ENCODE peak calls at places on chromosomes 11 and 22, in four cellular contexts. One of them, this sample, is unnamed.

GRCh38 chr22:42857845-42858481 is 890 bp upstream of the ARFGAP3 start:
- DNase-seq in glutamatergic neuron: no peak
- DNase-seq in SK-N-SH: no peak
- DNase-seq in coronary artery: no peak
- DNase-seq in this sample: no peak

GRCh38 chr22:37708580-37709444 is 12.0 kb downstream of the TRIOBP start:
- DNase-seq in glutamatergic neuron: no peak
- DNase-seq in SK-N-SH: no peak
- DNase-seq in coronary artery: no peak
- DNase-seq in this sample: no peak

GRCh38 chr11:44760917-44761545 is 34.3 kb downstream of the TSPAN18 start:
- DNase-seq in glutamatergic neuron: no peak
- DNase-seq in SK-N-SH: peak; percentile 54
- DNase-seq in coronary artery: peak; percentile 76
- DNase-seq in this sample: no peak

GRCh38 chr22:38262051-38262795 is 10.6 kb downstream of the TMEM184B start:
- DNase-seq in glutamatergic neuron: no peak
- DNase-seq in SK-N-SH: peak; percentile 29
- DNase-seq in coronary artery: no peak
- DNase-seq in this sample: no peak

GRCh38 chr11:17141156-17141555 is 63.7 kb upstream of the RPS13 start:
- DNase-seq in glutamatergic neuron: no peak
- DNase-seq in SK-N-SH: no peak
- DNase-seq in coronary artery: no peak
- DNase-seq in this sample: no peak

GRCh38 chr11:129372609-129373488 is 2.8 kb upstream of the BARX2 start:
- DNase-seq in glutamatergic neuron: peak; percentile 33
- DNase-seq in SK-N-SH: peak; percentile 44
- DNase-seq in coronary artery: no peak
- DNase-seq in this sample: no peak

GRCh38 chr22:20434264-20434751 is 3.3 kb downstream of the SCARF2 start:
- DNase-seq in glutamatergic neuron: no peak
- DNase-seq in SK-N-SH: no peak
- DNase-seq in coronary artery: no peak
- DNase-seq in this sample: no peak

GRCh38 chr11:25415793-25416192 is 916.1 kb upstream of the ANO3 start:
- DNase-seq in glutamatergic neuron: no peak
- DNase-seq in SK-N-SH: no peak
- DNase-seq in coronary artery: no peak
- DNase-seq in this sample: no peak

GRCh38 chr22:27317961-27318360 is 483.6 kb downstream of the MN1 start:
- DNase-seq in glutamatergic neuron: no peak
- DNase-seq in SK-N-SH: no peak
- DNase-seq in coronary artery: no peak
- DNase-seq in this sample: no peak

GRCh38 chr22:27318516-27318915 is 483.0 kb downstream of the MN1 start:
- DNase-seq in glutamatergic neuron: no peak
- DNase-seq in SK-N-SH: no peak
- DNase-seq in coronary artery: no peak
- DNase-seq in this sample: no peak

GRCh38 chr22:27315833-27316232 is 485.7 kb downstream of the MN1 start:
- DNase-seq in glutamatergic neuron: no peak
- DNase-seq in SK-N-SH: no peak
- DNase-seq in coronary artery: no peak
- DNase-seq in this sample: no peak

GRCh38 chr22:27314276-27314807 is 487.2 kb downstream of the MN1 start:
- DNase-seq in glutamatergic neuron: no peak
- DNase-seq in SK-N-SH: no peak
- DNase-seq in coronary artery: no peak
- DNase-seq in this sample: no peak

GRCh38 chr22:27317156-27317555 is 484.4 kb downstream of the MN1 start:
- DNase-seq in glutamatergic neuron: no peak
- DNase-seq in SK-N-SH: no peak
- DNase-seq in coronary artery: no peak
- DNase-seq in this sample: no peak
- TF ChIP-seq CTCF in glutamatergic neuron: no peak
- TF ChIP-seq CTCF in SK-N-SH: no peak
- TF ChIP-seq CTCF in coronary artery: no peak
- TF ChIP-seq CTCF in this sample: peak; percentile 38

GRCh38 chr22:27393371-27393770 is 408.2 kb downstream of the MN1 start:
- DNase-seq in glutamatergic neuron: no peak
- DNase-seq in SK-N-SH: no peak
- DNase-seq in coronary artery: no peak
- DNase-seq in this sample: no peak
- TF ChIP-seq CTCF in glutamatergic neuron: no peak
- TF ChIP-seq CTCF in SK-N-SH: no peak
- TF ChIP-seq CTCF in coronary artery: no peak
- TF ChIP-seq CTCF in this sample: no peak

GRCh38 chr11:31236052-31236652 is 133.4 kb downstream of the DCDC1 start:
- DNase-seq in glutamatergic neuron: no peak
- DNase-seq in SK-N-SH: no peak
- DNase-seq in coronary artery: no peak
- DNase-seq in this sample: no peak
- TF ChIP-seq CTCF in glutamatergic neuron: no peak
- TF ChIP-seq CTCF in SK-N-SH: peak; percentile 52
- TF ChIP-seq CTCF in coronary artery: no peak
- TF ChIP-seq CTCF in this sample: peak; percentile 50

DNA sequence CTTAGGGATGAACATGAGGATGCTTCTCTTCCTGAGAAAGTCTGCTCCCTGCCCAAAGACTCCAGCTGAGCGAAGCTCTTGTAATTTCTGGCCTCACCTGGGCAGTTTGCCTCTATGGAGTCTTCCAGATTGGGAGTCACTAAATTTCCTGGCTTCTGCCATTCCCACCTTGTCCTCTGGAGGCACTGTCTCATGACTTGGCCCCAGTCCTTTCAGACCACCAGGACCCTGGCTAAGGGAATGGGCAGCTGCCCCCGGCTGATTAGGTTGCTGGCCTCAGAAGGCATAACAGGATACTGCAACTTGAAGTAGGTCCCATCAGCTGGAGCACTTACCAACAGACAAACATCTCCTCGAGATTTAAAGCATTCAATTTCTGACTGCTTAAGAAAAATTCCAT is 128.1 kb upstream of the SPON1 start:
- DNase-seq in glutamatergic neuron: peak; percentile 47
- DNase-seq in SK-N-SH: peak; percentile 37
- DNase-seq in coronary artery: no peak
- DNase-seq in this sample: no peak
- TF ChIP-seq CTCF in glutamatergic neuron: peak; percentile 72
- TF ChIP-seq CTCF in SK-N-SH: peak; percentile 42
- TF ChIP-seq CTCF in coronary artery: no peak
- TF ChIP-seq CTCF in this sample: peak; percentile 16

GRCh38 chr22:17919276-17920144 is 104.9 kb downstream of the MICAL3 start:
- DNase-seq in glutamatergic neuron: no peak
- DNase-seq in SK-N-SH: peak; percentile 59
- DNase-seq in coronary artery: no peak
- DNase-seq in this sample: no peak

GRCh38 chr22:17921871-17922821 is 102.2 kb downstream of the MICAL3 start:
- DNase-seq in glutamatergic neuron: no peak
- DNase-seq in SK-N-SH: no peak
- DNase-seq in coronary artery: no peak
- DNase-seq in this sample: no peak

GRCh38 chr22:17920992-17921650 is 103.2 kb downstream of the MICAL3 start:
- DNase-seq in glutamatergic neuron: no peak
- DNase-seq in SK-N-SH: no peak
- DNase-seq in coronary artery: no peak
- DNase-seq in this sample: no peak

GRCh38 chr22:17918840-17919239 is 105.5 kb downstream of the MICAL3 start:
- DNase-seq in glutamatergic neuron: no peak
- DNase-seq in SK-N-SH: no peak
- DNase-seq in coronary artery: no peak
- DNase-seq in this sample: no peak

DNA sequence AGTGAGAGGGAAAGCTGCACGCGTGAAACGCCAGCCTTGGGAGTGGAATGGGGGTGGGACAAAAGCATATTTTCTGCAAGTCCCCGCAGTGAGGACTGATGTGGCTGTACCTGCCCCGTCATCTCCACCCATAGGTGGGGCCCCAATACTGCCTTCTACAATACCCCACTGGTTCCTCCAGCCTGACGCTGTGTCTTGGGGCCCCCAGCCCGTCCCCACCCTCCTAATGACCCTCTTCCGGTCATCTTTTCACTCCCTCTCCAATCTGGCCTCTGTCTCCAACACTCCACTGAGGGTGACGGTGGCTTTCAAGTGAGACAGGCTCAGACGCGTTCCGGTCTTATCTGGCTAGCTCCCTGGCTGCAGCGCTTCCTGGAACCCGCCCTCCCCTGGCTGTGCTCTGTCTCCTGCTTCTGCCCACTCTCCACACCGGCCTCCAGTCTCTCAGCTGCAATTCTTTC is 104.2 kb downstream of the MICAL3 start:
- DNase-seq in glutamatergic neuron: no peak
- DNase-seq in SK-N-SH: peak; percentile 79
- DNase-seq in coronary artery: no peak
- DNase-seq in this sample: no peak
- TF ChIP-seq CTCF in glutamatergic neuron: no peak
- TF ChIP-seq CTCF in SK-N-SH: no peak
- TF ChIP-seq CTCF in coronary artery: no peak
- TF ChIP-seq CTCF in this sample: no peak

DNA sequence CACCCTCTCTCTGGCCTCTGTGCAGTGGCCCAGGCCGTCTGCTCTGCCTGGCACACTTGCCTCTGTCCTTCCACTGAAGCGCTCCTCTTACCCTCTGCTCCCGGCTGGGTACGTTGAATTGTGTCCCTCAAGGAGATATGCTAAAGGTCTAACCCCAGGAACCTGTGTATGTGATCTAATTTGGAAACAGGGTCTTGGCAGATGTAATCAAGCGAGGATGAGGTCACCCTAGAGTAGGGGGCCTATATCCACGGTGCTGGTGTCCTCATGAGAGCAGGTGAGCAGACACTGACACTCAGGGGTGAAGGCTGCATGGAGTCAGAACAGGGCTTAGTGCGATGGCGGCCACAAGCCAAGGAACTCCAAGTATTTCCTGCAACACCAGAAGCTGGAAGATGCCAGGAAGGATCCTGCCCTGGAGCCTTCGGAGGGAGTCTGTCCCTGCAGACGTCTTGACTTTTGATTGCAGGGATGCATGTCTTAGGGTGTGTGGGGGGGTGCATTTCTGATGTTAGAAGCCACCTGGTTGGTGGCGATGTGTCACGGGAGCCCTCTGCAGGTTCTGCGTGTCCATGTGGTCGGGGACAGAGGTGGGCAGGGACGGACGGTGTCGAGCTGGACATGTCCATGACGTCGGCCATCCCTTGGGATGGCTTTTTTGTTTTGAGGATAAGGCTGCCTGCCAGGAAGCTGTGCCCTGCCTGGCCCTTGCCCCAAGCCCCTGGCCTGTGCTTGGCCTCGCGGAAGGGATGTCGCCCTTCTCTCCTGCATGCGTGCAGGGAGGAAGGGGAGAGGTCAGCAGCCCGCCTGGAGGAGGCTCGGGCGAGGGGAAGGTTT is 68.6 kb downstream of the LRP5 start:
- DNase-seq in glutamatergic neuron: no peak
- DNase-seq in SK-N-SH: no peak
- DNase-seq in coronary artery: no peak
- DNase-seq in this sample: no peak
- TF ChIP-seq CTCF in glutamatergic neuron: no peak
- TF ChIP-seq CTCF in SK-N-SH: no peak
- TF ChIP-seq CTCF in coronary artery: no peak
- TF ChIP-seq CTCF in this sample: peak; percentile 31

GRCh38 chr11:20337526-20338154 is 25.9 kb upstream of the HTATIP2 start:
- DNase-seq in glutamatergic neuron: peak; percentile 44
- DNase-seq in SK-N-SH: peak; percentile 74
- DNase-seq in coronary artery: no peak
- DNase-seq in this sample: no peak
- TF ChIP-seq CTCF in glutamatergic neuron: peak; percentile 39
- TF ChIP-seq CTCF in SK-N-SH: peak; percentile 62
- TF ChIP-seq CTCF in coronary artery: no peak
- TF ChIP-seq CTCF in this sample: peak; percentile 62